ENCODE peak calls at places on chromosomes 2 and 18, in seven cellular contexts. B is uterus, H is GM13976, U is H1, Z is HL-60, R is bronchial epithelial cell, G is HCT116. Y is an unnamed sample.

GRCh38 chr2:33181466-33181865 is 234.7 kb downstream of the LTBP1 start:
- DNase-seq in B (no peak), H (no peak), U (no peak), Z (no peak), R (no peak), G (no peak), Y (no peak)

GRCh38 chr18:8623549-8624106 is 14.4 kb downstream of the RAB12 start:
- DNase-seq in B (no peak), H (peak; percentile 35), U (no peak), Z (peak; percentile 49), R (no peak), G (no peak), Y (no peak)

GRCh38 chr18:63447066-63447465 is 24.8 kb upstream of the VPS4B start:
- DNase-seq in B (no peak), H (no peak), U (no peak), Z (no peak), R (no peak), G (no peak), Y (no peak)

GRCh38 chr2:188813846-188814245 is 160.3 kb upstream of the COL3A1 start:
- DNase-seq in B (no peak), H (no peak), U (no peak), Z (no peak), R (no peak), G (no peak), Y (no peak)

GRCh38 chr2:10668402-10669012 is 21.3 kb downstream of the NOL10 start:
- DNase-seq in B (no peak), H (no peak), U (no peak), Z (peak; percentile 54), R (peak; percentile 74), G (peak; percentile 57), Y (no peak)

GRCh38 chr18:56565059-56565458 is 73.3 kb downstream of the TXNL1 start:
- DNase-seq in B (no peak), H (no peak), U (no peak), Z (no peak), R (no peak), G (no peak), Y (no peak)

GRCh38 chr2:210493528-210493927 is 17.0 kb upstream of the LANCL1 start:
- DNase-seq in B (no peak), H (no peak), U (no peak), Z (no peak), R (no peak), G (no peak), Y (no peak)

GRCh38 chr2:127085260-127085666 is 21.7 kb downstream of the BIN1 start:
- DNase-seq in B (no peak), H (no peak), U (no peak), Z (peak; percentile 86), R (peak; percentile 29), G (no peak), Y (no peak)

GRCh38 chr18:71168576-71169145 is 879.8 kb downstream of the SOCS6 start:
- DNase-seq in B (no peak), H (no peak), U (no peak), Z (no peak), R (no peak), G (no peak), Y (no peak)

GRCh38 chr2:99450199-99450598 is 39.6 kb downstream of the REV1 start:
- DNase-seq in B (no peak), H (no peak), U (no peak), Z (no peak), R (peak; percentile 62), G (no peak), Y (no peak)

GRCh38 chr2:63261222-63261621 is 210.6 kb downstream of the OTX1 start:
- DNase-seq in B (no peak), H (no peak), U (no peak), Z (no peak), R (no peak), G (no peak), Y (no peak)

GRCh38 chr2:145076085-145076484 is 556.2 kb upstream of the ZEB2 start:
- DNase-seq in B (no peak), H (no peak), U (no peak), Z (no peak), R (no peak), G (no peak), Y (no peak)

GRCh38 chr2:238231251-238231793 is 8.5 kb downstream of the HES6 start:
- DNase-seq in B (peak; percentile 81), H (peak; percentile 84), U (no peak), Z (peak; percentile 45), R (peak; percentile 46), G (no peak), Y (peak; percentile 5)

GRCh38 chr18:54743596-54743995 is 84.7 kb upstream of the RAB27B start:
- DNase-seq in B (no peak), H (no peak), U (no peak), Z (no peak), R (no peak), G (no peak), Y (no peak)

GRCh38 chr2:3433339-3433699 is 53.8 kb downstream of the TRAPPC12 start:
- DNase-seq in B (no peak), H (no peak), U (no peak), Z (no peak), R (no peak), G (no peak), Y (no peak)

GRCh38 chr2:212237350-212238095 is 301.1 kb downstream of the ERBB4 start:
- DNase-seq in B (no peak), H (no peak), U (no peak), Z (no peak), R (no peak), G (no peak), Y (no peak)

GRCh38 chr2:215207791-215208367 is 69.5 kb upstream of the ABCA12 start:
- DNase-seq in B (no peak), H (no peak), U (no peak), Z (no peak), R (no peak), G (no peak), Y (no peak)

GRCh38 chr2:147456729-147457128 is 388.1 kb upstream of the ACVR2A start:
- DNase-seq in B (no peak), H (no peak), U (no peak), Z (no peak), R (no peak), G (no peak), Y (no peak)

GRCh38 chr2:84494070-84494469 is 22.2 kb upstream of the DNAH6 start:
- DNase-seq in B (no peak), H (no peak), U (no peak), Z (no peak), R (peak; percentile 76), G (no peak), Y (no peak)

GRCh38 chr18:46167971-46168370 is 63.8 kb downstream of the HAUS1 start:
- DNase-seq in B (no peak), H (peak; percentile 72), U (no peak), Z (peak; percentile 93), R (no peak), G (no peak), Y (no peak)

GRCh38 chr2:10547011-10547410 is 98.9 kb upstream of the ODC1 start:
- DNase-seq in B (no peak), H (no peak), U (no peak), Z (no peak), R (peak; percentile 50), G (no peak), Y (no peak)

GRCh38 chr2:127081826-127082633 is 24.9 kb downstream of the BIN1 start:
- DNase-seq in B (peak; percentile 73), H (peak; percentile 84), U (no peak), Z (no peak), R (no peak), G (no peak), Y (no peak)

GRCh38 chr2:80519121-80519643 is 214.6 kb upstream of the LRRTM1 start:
- DNase-seq in B (no peak), H (no peak), U (no peak), Z (no peak), R (no peak), G (no peak), Y (no peak)

GRCh38 chr18:30730915-30731314 is 311.6 kb downstream of the DSC3 start:
- DNase-seq in B (no peak), H (no peak), U (no peak), Z (no peak), R (no peak), G (no peak), Y (peak; percentile 20)

GRCh38 chr18:30727849-30728248 is 314.7 kb downstream of the DSC3 start:
- DNase-seq in B (no peak), H (no peak), U (no peak), Z (no peak), R (no peak), G (no peak), Y (no peak)
- TF ChIP-seq CTCF in B (no peak), H (no peak), U (no peak), Z (no peak), R (no peak), G (no peak), Y (no peak)

DNA sequence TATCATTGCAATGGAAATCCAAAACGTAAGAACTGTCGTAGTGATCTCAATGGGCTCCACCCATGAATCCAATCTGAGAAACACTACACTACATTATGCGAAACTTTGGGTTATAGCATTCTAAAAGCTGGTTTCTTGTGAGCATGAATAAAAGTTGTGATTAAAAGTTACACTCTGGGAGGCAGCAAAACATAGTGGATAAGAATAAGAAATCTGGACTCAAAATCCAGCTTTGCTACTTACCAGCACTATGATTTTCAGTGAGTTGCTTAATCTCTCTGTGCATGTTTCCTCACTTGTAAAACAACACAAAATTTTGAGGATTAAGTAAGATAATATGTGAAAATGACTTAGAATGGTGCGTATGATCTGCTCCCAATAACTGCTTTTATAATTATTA is 25.7 kb upstream of the THOC1 start:
- DNase-seq in B (no peak), H (no peak), U (no peak), Z (no peak), R (no peak), G (no peak), Y (no peak)
- TF ChIP-seq CTCF in B (peak; percentile 34), H (no peak), U (no peak), Z (no peak), R (no peak), G (no peak), Y (no peak)

GRCh38 chr2:45607701-45608100 is 3.4 kb downstream of the SRBD1 start:
- DNase-seq in B (no peak), H (no peak), U (peak; percentile 13), Z (no peak), R (no peak), G (peak; percentile 26), Y (no peak)
- TF ChIP-seq CTCF in B (no peak), H (no peak), U (peak; percentile 61), Z (no peak), R (peak; percentile 59), G (peak; percentile 39), Y (peak; percentile 43)

DNA sequence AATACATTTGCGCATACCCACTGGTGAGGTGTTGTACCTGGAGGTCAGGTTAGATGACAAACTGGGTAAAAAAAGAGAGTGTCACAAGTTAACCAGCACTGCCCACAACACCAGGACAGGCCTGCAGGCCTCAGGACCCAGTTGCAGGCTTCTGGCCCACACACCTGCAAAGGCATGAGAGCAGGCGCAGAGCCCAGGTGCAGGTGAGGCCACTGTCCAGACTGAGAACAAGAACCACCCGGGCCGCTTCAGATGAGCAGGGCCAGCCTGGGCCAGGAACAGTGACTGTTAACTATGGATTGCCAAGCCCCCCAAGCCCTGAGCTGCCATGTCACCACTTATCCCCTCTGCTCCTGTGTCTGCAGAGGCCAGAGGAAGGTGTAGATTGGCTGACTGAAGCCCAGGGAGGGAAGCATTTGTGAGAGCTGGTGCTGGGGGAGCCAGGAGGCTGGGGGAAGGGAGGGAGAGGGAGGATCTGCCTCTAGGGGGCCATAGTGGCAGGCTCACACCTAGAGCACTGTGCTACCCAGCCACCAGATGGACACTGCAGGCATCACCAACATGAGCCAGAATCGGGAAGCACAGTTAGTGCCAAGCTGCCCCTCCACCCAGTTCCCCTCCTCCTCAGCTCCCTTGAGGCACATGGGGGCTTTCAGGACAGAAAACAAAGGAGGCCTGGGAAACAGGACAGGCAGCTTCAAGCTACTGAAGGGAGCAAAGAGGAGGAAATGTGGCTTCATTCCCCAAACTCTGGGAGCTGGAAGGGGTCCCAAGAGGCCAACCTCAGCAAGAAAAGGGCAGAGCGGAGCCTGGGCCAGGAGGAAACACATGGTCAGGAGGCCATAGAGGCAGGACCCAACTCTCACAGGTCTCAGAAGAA is 35.4 kb downstream of the SFXN5 start:
- DNase-seq in B (no peak), H (no peak), U (no peak), Z (peak; percentile 58), R (no peak), G (peak; percentile 16), Y (no peak)
- TF ChIP-seq CTCF in B (no peak), H (no peak), U (peak; percentile 91), Z (no peak), R (no peak), G (peak; percentile 36), Y (no peak)